ENCODE peak calls at places on chromosomes 13 and 19, in five cellular contexts. One of them, this sample, is unnamed.

GRCh38 chr19:39498262-39499081 is at the start of gene DLL3:
- DNase-seq in GM23338: peak
- DNase-seq in body of pancreas: no peak
- DNase-seq in NB4: peak
- DNase-seq in neural progenitor cell: peak
- DNase-seq in this sample: no peak

GRCh38 chr13:27027086-27027667 is 144.4 kb downstream of the USP12 start:
- DNase-seq in body of pancreas: no peak
- DNase-seq in GM23338: no peak
- DNase-seq in NB4: no peak
- DNase-seq in neural progenitor cell: no peak
- DNase-seq in this sample: no peak

GRCh38 chr13:103788061-103788652 is 721.9 kb upstream of the SLC10A2 start:
- DNase-seq in NB4: no peak
- DNase-seq in body of pancreas: no peak
- DNase-seq in neural progenitor cell: no peak
- DNase-seq in GM23338: peak
- DNase-seq in this sample: no peak

GRCh38 chr13:82245860-82246259 is 1636.4 kb downstream of the SLITRK1 start:
- DNase-seq in GM23338: no peak
- DNase-seq in body of pancreas: no peak
- DNase-seq in NB4: no peak
- DNase-seq in neural progenitor cell: no peak
- DNase-seq in this sample: no peak

GRCh38 chr13:64992314-64992713 is 2237.8 kb downstream of the PCDH9 start:
- DNase-seq in neural progenitor cell: no peak
- DNase-seq in body of pancreas: no peak
- DNase-seq in NB4: no peak
- DNase-seq in GM23338: no peak
- DNase-seq in this sample: no peak

GRCh38 chr13:31161583-31162150 is at the start of gene HSPH1:
- DNase-seq in body of pancreas: peak
- DNase-seq in GM23338: peak
- DNase-seq in neural progenitor cell: peak
- DNase-seq in NB4: peak
- DNase-seq in this sample: peak

GRCh38 chr13:44906758-44907157 is 82.5 kb downstream of the NUFIP1 start:
- DNase-seq in neural progenitor cell: no peak
- DNase-seq in GM23338: no peak
- DNase-seq in body of pancreas: peak
- DNase-seq in NB4: no peak
- DNase-seq in this sample: peak

GRCh38 chr13:113765241-113765910 is 6.3 kb downstream of the TMEM255B start:
- DNase-seq in NB4: no peak
- DNase-seq in neural progenitor cell: no peak
- DNase-seq in GM23338: peak
- DNase-seq in body of pancreas: no peak
- DNase-seq in this sample: no peak

GRCh38 chr19:13881692-13882418 is 4.9 kb downstream of the NANOS3 start:
- DNase-seq in GM23338: peak
- DNase-seq in body of pancreas: no peak
- DNase-seq in NB4: peak
- DNase-seq in neural progenitor cell: peak
- DNase-seq in this sample: peak

GRCh38 chr13:45162821-45163220 is 38.0 kb downstream of the KCTD4 start:
- DNase-seq in GM23338: no peak
- DNase-seq in body of pancreas: no peak
- DNase-seq in NB4: no peak
- DNase-seq in neural progenitor cell: no peak
- DNase-seq in this sample: no peak

GRCh38 chr19:14434543-14435319 is 1.6 kb downstream of the PKN1 start:
- DNase-seq in neural progenitor cell: no peak
- DNase-seq in GM23338: no peak
- DNase-seq in body of pancreas: peak
- DNase-seq in NB4: peak
- DNase-seq in this sample: peak

GRCh38 chr19:2739602-2740313 is at the start of gene SLC39A3:
- DNase-seq in body of pancreas: peak
- DNase-seq in NB4: peak
- DNase-seq in GM23338: peak
- DNase-seq in neural progenitor cell: peak
- DNase-seq in this sample: peak

GRCh38 chr19:32061304-32061703 is 284.1 kb upstream of the ZNF507 start:
- DNase-seq in NB4: no peak
- DNase-seq in body of pancreas: no peak
- DNase-seq in GM23338: no peak
- DNase-seq in neural progenitor cell: no peak
- DNase-seq in this sample: no peak

GRCh38 chr19:54517483-54517882 is 14.9 kb downstream of the LAIR2 start:
- DNase-seq in NB4: peak
- DNase-seq in GM23338: peak
- DNase-seq in neural progenitor cell: peak
- DNase-seq in body of pancreas: peak
- DNase-seq in this sample: peak

GRCh38 chr13:74770361-74770760 is 636.2 kb upstream of the KLF12 start:
- DNase-seq in NB4: no peak
- DNase-seq in GM23338: no peak
- DNase-seq in body of pancreas: no peak
- DNase-seq in neural progenitor cell: no peak
- DNase-seq in this sample: no peak

GRCh38 chr19:7535035-7535992 is at the start of gene PNPLA6:
- DNase-seq in GM23338: peak
- DNase-seq in NB4: peak
- DNase-seq in body of pancreas: peak
- DNase-seq in neural progenitor cell: peak
- DNase-seq in this sample: peak

GRCh38 chr13:112931028-112931934 is 37.7 kb upstream of the MCF2L start:
- DNase-seq in GM23338: peak
- DNase-seq in neural progenitor cell: peak
- DNase-seq in NB4: peak
- DNase-seq in body of pancreas: peak
- DNase-seq in this sample: no peak

GRCh38 chr19:46408611-46409039 is 4.7 kb downstream of the CCDC8 start:
- DNase-seq in GM23338: no peak
- DNase-seq in NB4: peak
- DNase-seq in neural progenitor cell: peak
- DNase-seq in body of pancreas: peak
- DNase-seq in this sample: peak

GRCh38 chr13:37138169-37138568 is 32.7 kb upstream of the CSNK1A1L start:
- DNase-seq in neural progenitor cell: no peak
- DNase-seq in GM23338: peak
- DNase-seq in NB4: no peak
- DNase-seq in body of pancreas: no peak
- DNase-seq in this sample: no peak

GRCh38 chr13:32246468-32246867 is 68.7 kb downstream of the ZAR1L start:
- DNase-seq in NB4: peak
- DNase-seq in neural progenitor cell: peak
- DNase-seq in GM23338: peak
- DNase-seq in body of pancreas: peak
- DNase-seq in this sample: peak

GRCh38 chr19:1622007-1622406 is 16.7 kb upstream of the UQCR11 start:
- DNase-seq in NB4: no peak
- DNase-seq in GM23338: no peak
- DNase-seq in neural progenitor cell: no peak
- DNase-seq in body of pancreas: no peak
- DNase-seq in this sample: no peak

GRCh38 chr13:45121421-45121820 is 1.1 kb downstream of the GTF2F2 start:
- DNase-seq in NB4: peak
- DNase-seq in GM23338: peak
- DNase-seq in neural progenitor cell: peak
- DNase-seq in body of pancreas: no peak
- DNase-seq in this sample: no peak

GRCh38 chr13:95267662-95268369 is 33.4 kb downstream of the ABCC4 start:
- DNase-seq in body of pancreas: no peak
- DNase-seq in GM23338: no peak
- DNase-seq in NB4: peak
- DNase-seq in neural progenitor cell: no peak
- DNase-seq in this sample: peak

GRCh38 chr19:40661616-40662015 is 28.8 kb downstream of the NUMBL start:
- DNase-seq in NB4: no peak
- DNase-seq in body of pancreas: no peak
- DNase-seq in GM23338: no peak
- DNase-seq in neural progenitor cell: no peak
- DNase-seq in this sample: no peak

GRCh38 chr13:20354722-20355121 is 122.6 kb upstream of the GJB6 start:
- DNase-seq in neural progenitor cell: no peak
- DNase-seq in NB4: no peak
- DNase-seq in GM23338: no peak
- DNase-seq in body of pancreas: no peak
- DNase-seq in this sample: no peak

GRCh38 chr19:44890366-44891015 is 563 bp upstream of the TOMM40 start:
- DNase-seq in GM23338: peak
- DNase-seq in NB4: peak
- DNase-seq in body of pancreas: no peak
- DNase-seq in neural progenitor cell: no peak
- DNase-seq in this sample: peak

GRCh38 chr19:43662487-43662886 is 7.5 kb downstream of the PLAUR start:
- DNase-seq in NB4: no peak
- DNase-seq in GM23338: peak
- DNase-seq in neural progenitor cell: peak
- DNase-seq in body of pancreas: no peak
- DNase-seq in this sample: no peak

GRCh38 chr19:43672061-43672679 is 2.2 kb upstream of the PLAUR start:
- DNase-seq in body of pancreas: no peak
- DNase-seq in GM23338: peak
- DNase-seq in NB4: no peak
- DNase-seq in neural progenitor cell: peak
- DNase-seq in this sample: no peak

GRCh38 chr19:43664008-43664407 is 6.0 kb downstream of the PLAUR start:
- DNase-seq in body of pancreas: no peak
- DNase-seq in NB4: peak
- DNase-seq in neural progenitor cell: no peak
- DNase-seq in GM23338: no peak
- DNase-seq in this sample: no peak

GRCh38 chr19:43668406-43669158 is 1.4 kb downstream of the PLAUR start:
- DNase-seq in NB4: peak
- DNase-seq in neural progenitor cell: peak
- DNase-seq in body of pancreas: peak
- DNase-seq in GM23338: peak
- DNase-seq in this sample: peak

DNA sequence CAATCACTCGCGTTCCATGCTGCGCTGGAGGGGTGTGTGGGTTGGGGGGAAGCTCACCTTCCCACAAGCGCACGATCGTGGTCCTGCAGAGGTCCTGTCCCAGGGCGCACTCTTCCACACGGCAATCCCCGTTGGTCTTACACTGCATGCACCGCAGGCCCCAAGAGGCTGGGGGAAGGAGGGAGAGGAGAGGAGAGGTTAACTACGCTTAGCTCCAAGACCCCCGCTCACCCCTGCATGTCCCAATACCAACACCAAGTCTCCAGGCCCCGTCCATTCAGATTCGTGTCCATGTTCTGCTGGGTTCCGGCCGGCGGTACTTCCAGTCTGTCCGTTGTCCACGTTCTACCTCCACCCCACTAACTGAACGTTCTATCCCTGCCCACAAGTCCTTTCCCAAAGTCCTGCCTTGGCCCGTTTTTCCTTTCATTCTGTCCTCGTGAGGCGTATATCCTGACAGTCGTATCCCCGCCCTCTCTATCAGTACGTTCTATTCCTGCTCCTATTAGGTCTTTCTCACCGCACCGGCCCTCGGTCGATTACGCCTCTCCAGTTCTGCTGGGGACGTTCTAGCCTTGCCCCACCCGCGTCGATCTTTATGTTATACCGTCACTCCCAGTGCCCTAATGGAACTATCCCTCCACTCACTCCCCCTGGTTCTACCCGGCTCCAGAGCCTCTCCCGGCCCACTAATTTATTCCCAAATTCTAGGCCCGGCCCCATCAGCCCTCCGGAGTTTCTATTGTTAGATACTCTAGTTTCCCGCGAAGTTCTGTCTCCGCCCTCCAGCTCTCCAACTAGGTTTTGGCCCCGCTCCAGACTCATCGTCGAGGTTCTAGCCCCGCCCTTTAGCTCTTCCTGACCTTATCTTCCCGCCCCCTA is 2.2 kb downstream of the PLAUR start:
- DNase-seq in body of pancreas: no peak
- DNase-seq in neural progenitor cell: peak
- DNase-seq in GM23338: peak
- DNase-seq in NB4: no peak
- DNase-seq in this sample: no peak
- H3K4me3 ChIP-seq in body of pancreas: no peak
- H3K4me3 ChIP-seq in neural progenitor cell: peak
- H3K4me3 ChIP-seq in GM23338: peak
- H3K4me3 ChIP-seq in NB4: peak
- H3K4me3 ChIP-seq in this sample: no peak

DNA sequence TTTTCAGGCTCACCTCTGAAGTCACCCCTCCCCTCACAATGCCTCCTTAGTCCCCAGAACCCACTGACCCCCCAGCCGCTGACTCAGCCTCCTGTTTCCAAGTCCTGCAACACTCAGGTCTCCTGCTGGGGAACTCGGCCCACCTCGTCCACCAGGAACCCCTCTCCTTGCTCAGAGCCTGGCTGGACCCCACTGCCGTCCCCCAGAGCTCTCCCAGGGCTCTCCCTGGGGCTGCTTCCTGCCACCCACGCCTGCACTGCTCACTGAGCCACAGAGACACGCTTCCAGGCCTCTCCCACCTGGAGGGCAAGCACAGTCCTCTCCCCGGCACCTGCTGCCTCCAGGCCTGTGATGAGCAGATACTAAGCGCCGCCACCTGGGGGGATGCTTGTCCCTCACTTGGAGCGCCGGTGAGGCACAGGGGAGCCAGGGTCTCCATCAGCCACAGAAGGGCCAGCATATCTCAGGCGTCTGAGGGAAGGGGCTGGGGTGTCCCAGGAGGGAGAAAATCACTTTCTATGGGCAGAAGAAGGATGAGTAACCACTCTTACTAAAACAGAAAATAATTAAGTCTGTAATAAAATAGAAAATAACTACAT is 53.8 kb downstream of the KLF2 start:
- DNase-seq in neural progenitor cell: no peak
- DNase-seq in NB4: no peak
- DNase-seq in body of pancreas: no peak
- DNase-seq in GM23338: no peak
- DNase-seq in this sample: no peak
- H3K4me3 ChIP-seq in neural progenitor cell: no peak
- H3K4me3 ChIP-seq in NB4: no peak
- H3K4me3 ChIP-seq in body of pancreas: no peak
- H3K4me3 ChIP-seq in GM23338: no peak
- H3K4me3 ChIP-seq in this sample: no peak

DNA sequence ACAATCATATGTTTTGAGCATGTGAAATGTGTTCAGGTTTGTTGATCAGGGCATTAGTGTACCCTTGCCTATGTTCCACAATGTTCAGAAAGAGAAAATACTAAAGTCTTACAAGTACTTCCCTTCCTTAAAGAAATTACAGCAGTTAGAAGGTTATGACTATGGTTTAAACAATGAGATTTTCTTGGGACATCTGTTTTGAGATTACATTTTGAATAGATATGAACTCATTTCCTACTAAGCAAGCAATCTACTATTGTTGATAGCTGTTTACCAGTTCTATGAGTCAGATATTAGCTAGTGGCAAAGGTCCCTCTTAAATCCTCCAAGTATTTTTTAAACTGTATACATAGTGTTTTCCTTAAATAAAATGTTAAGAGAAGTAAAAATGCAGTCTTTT is 241.3 kb downstream of the DACH1 start:
- DNase-seq in GM23338: no peak
- DNase-seq in NB4: no peak
- DNase-seq in body of pancreas: no peak
- DNase-seq in neural progenitor cell: no peak
- DNase-seq in this sample: no peak
- H3K4me3 ChIP-seq in GM23338: no peak
- H3K4me3 ChIP-seq in NB4: no peak
- H3K4me3 ChIP-seq in body of pancreas: no peak
- H3K4me3 ChIP-seq in neural progenitor cell: no peak
- H3K4me3 ChIP-seq in this sample: no peak

GRCh38 chr13:24032674-24033073 is 127.8 kb upstream of the SPATA13 start:
- DNase-seq in body of pancreas: peak
- DNase-seq in GM23338: no peak
- DNase-seq in neural progenitor cell: no peak
- DNase-seq in NB4: no peak
- DNase-seq in this sample: no peak
- H3K4me3 ChIP-seq in body of pancreas: no peak
- H3K4me3 ChIP-seq in GM23338: no peak
- H3K4me3 ChIP-seq in neural progenitor cell: no peak
- H3K4me3 ChIP-seq in NB4: no peak
- H3K4me3 ChIP-seq in this sample: no peak

This sample was measured in thyroid gland.